ENCODE peak calls at places on chromosome 9, in five cellular contexts. B is thoracic aorta, F is pancreas, C is body of pancreas, V is right atrium auricular region. J is an unnamed sample.

GRCh38 chr9:89189215-89189614 is 10.6 kb upstream of the SHC3 start:
- DNase-seq in B (no peak), F (no peak), C (no peak), V (no peak), J (no peak)

GRCh38 chr9:36623280-36623679 is 50.6 kb downstream of the MELK start:
- DNase-seq in B (no peak), F (no peak), C (no peak), V (no peak), J (no peak)

GRCh38 chr9:89723696-89724095 is 118.9 kb downstream of the GADD45G start:
- DNase-seq in B (no peak), F (no peak), C (no peak), V (no peak), J (no peak)

GRCh38 chr9:99103909-99104458 is 929 bp upstream of the TGFBR1 start:
- DNase-seq in B (no peak), F (no peak), C (no peak), V (no peak), J (peak; percentile 53)

GRCh38 chr9:101299901-101300300 is 84.9 kb downstream of the BAAT start:
- DNase-seq in B (no peak), F (no peak), C (no peak), V (no peak), J (no peak)

GRCh38 chr9:30197954-30198353 is 2186.5 kb upstream of the ACO1 start:
- DNase-seq in B (no peak), F (no peak), C (no peak), V (no peak), J (peak; percentile 14)

GRCh38 chr9:85971731-85972130 is 30.8 kb downstream of the NAA35 start:
- DNase-seq in B (no peak), F (no peak), C (no peak), V (no peak), J (no peak)

GRCh38 chr9:127637322-127637847 is 25.3 kb downstream of the STXBP1 start:
- DNase-seq in B (no peak), F (no peak), C (peak; percentile 31), V (no peak), J (no peak)

GRCh38 chr9:16484744-16485143 is 385.7 kb downstream of the BNC2 start:
- DNase-seq in B (no peak), F (no peak), C (no peak), V (no peak), J (no peak)

GRCh38 chr9:109652971-109653370 is 127.0 kb upstream of the PALM2AKAP2 start:
- DNase-seq in B (no peak), F (no peak), C (no peak), V (no peak), J (no peak)

GRCh38 chr9:77927265-77927664 is 104.3 kb downstream of the GNAQ start:
- DNase-seq in B (no peak), F (no peak), C (no peak), V (no peak), J (no peak)

GRCh38 chr9:80707120-80707519 is 982.2 kb downstream of the TLE1 start:
- DNase-seq in B (no peak), F (no peak), C (no peak), V (no peak), J (no peak)

GRCh38 chr9:37033753-37034319 is at the start of gene PAX5:
- DNase-seq in B (no peak), F (no peak), C (no peak), V (no peak), J (no peak)

GRCh38 chr9:109254317-109254716 is 66.5 kb downstream of the EPB41L4B start:
- DNase-seq in B (no peak), F (no peak), C (no peak), V (no peak), J (no peak)

GRCh38 chr9:122816163-122816867 is 12.1 kb downstream of the PDCL start:
- DNase-seq in B (no peak), F (no peak), C (peak; percentile 28), V (peak; percentile 63), J (no peak)

GRCh38 chr9:94927762-94928158 is 201.3 kb downstream of the AOPEP start:
- DNase-seq in B (no peak), F (no peak), C (no peak), V (no peak), J (no peak)

GRCh38 chr9:8408575-8409190 is 609.1 kb upstream of the DMAC1 start:
- DNase-seq in B (no peak), F (no peak), C (no peak), V (no peak), J (no peak)

GRCh38 chr9:120390637-120391190 is 189.3 kb downstream of the CDK5RAP2 start:
- DNase-seq in B (no peak), F (no peak), C (no peak), V (no peak), J (no peak)

GRCh38 chr9:72633966-72634365 is 112.6 kb downstream of the TMC1 start:
- DNase-seq in B (no peak), F (no peak), C (no peak), V (no peak), J (no peak)

GRCh38 chr9:122180633-122181032 is 20.9 kb downstream of the MORN5 start:
- DNase-seq in B (no peak), F (no peak), C (no peak), V (no peak), J (no peak)

DNA sequence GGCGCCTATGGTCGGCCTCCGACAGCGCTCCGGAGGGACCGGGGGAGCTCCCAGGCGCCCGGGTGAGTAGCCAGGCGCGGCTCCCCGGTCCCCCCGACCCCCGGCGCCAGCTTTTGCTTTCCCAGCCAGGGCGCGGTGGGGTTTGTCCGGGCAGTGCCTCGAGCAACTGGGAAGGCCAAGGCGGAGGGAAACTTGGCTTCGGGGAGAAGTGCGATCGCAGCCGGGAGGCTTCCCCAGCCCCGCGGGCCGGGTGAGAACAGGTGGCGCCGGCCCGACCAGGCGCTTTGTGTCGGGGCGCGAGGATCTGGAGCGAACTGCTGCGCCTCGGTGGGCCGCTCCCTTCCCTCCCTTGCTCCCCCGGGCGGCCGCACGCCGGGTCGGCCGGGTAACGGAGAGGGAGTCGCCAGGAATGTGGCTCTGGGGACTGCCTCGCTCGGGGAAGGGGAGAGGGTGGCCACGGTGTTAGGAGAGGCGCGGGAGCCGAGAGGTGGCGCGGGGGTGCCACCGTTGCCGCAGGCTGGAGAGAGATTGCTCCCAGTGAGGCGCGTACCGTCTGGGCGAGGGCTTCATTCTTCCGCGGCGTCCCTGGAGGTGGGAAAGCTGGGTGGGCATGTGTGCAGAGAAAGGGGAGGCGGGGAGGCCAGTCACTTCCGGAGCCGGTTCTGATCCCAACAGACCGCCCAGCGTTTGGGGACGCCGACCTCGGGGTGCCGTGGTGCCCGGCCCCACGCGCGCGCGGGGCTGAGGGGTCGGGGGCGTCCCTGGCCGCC is 564 bp downstream of the DAPK1 start:
- DNase-seq in B (no peak), F (peak; percentile 73), C (peak; percentile 72), V (no peak), J (no peak)
- H3K4me3 ChIP-seq in B (peak overlapping the region; percentile 79), F (peak overlapping the region; percentile 85), C (peak overlapping the region; percentile 68), V (peak overlapping the region; percentile 71), J (peak overlapping the region; percentile 21)

DNA sequence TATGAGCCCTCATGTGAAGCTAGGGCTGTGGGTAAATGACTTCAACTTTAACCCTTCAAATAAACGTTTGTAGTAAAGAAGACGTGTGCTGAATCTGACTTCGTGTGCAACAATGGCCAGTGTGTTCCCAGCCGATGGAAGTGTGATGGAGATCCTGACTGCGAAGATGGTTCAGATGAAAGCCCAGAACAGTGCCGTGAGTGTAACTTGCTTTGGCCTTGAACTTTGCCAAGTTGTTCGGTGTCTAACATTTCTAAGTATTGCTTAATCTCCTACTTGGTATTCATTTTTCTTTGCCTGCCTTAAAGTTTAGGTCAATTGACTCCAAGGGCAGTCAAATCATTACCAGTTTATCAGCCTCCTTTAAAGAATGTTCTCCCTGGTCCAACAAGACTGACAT is 18.2 kb downstream of the VLDLR start:
- DNase-seq in B (no peak), F (no peak), C (no peak), V (no peak), J (no peak)
- TF ChIP-seq CTCF in B (no peak), F (no peak), C (no peak), V (no peak), J (no peak)

DNA sequence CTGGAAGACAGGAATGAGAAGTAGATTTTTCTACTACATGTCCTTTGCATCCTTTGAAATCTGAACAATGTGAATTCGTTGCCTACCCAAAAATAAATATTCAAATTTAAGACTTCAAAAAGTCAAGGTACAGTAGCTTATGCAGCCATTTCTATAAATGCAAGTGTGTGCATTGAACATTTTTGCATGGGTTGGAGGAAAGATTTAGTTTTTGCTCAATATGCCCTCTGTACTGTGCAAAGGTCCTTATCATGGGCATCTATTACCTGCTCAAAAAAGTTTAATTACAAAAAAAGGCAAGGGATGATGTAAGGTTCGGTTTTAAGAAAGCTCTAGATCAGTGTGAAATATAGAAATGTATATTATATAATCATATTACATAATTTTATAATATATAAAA is 22.6 kb downstream of the AKNA start:
- DNase-seq in B (no peak), F (no peak), C (no peak), V (no peak), J (no peak)
- H3K4me1 ChIP-seq in B (peaks cover 14% of the 10 kb centered on the region), F (no peaks in the 10 kb centered on the region), C (no peaks in the 10 kb centered on the region), V (no peaks in the 10 kb centered on the region), J (peaks cover 20% of the 10 kb centered on the region)

GRCh38 chr9:134892820-134893420 is 12.3 kb downstream of the FCN2 start:
- DNase-seq in B (no peak), F (peak; percentile 7), C (no peak), V (no peak), J (no peak)

GRCh38 chr9:134896834-134897583 is 16.4 kb downstream of the FCN2 start:
- DNase-seq in B (no peak), F (no peak), C (no peak), V (no peak), J (no peak)

GRCh38 chr9:134895849-134896833 is 15.5 kb downstream of the FCN2 start:
- DNase-seq in B (no peak), F (no peak), C (no peak), V (peak; percentile 72), J (peak; percentile 10)

GRCh38 chr9:134894136-134894860 is 13.7 kb downstream of the FCN2 start:
- DNase-seq in B (no peak), F (no peak), C (no peak), V (no peak), J (no peak)

DNA sequence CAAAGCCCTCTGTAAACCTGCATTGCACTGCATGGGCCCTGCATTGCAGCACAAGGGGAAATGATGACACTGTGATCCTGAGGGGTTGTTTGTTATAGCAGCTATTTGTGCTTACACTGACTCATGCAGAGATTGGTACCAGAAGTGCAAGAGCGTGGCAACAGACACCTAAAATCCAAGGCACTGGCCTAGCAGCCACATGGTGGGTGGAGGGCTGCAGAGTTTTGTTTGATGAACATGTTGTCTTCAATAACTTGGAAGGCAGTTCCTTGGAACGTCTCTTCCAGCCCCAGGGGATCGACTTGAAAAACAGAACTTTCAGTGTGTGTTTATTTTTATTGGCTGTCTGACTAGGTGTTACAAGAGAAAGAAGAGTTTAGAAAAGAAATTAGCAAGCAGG is 14.5 kb downstream of the FCN2 start:
- DNase-seq in B (no peak), F (no peak), C (no peak), V (no peak), J (no peak)
- H3K4me3 ChIP-seq in B (no peak overlapping the region), F (no peak overlapping the region), C (no peak overlapping the region), V (no peak overlapping the region), J (no peak overlapping the region)

DNA sequence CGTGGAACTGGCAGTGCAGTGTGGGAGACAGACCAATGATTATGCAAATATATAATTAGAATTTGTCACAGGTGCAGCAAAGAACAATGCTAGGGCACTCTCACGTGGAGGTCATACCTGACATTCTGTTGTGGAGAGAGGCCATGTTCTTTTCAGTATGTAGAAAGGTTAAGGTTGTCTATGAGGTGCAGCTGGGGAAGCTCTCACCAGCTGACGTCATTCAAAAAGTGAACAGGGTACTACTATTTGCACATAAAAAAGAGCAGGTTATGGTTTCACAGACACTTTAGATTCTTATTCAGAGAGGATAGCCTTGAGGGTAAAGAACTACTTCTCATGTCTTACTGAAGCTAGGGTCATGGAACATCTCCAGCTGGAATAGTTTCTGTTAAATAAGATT is 19.1 kb downstream of the SH3GL2 start:
- DNase-seq in B (no peak), F (no peak), C (no peak), V (no peak), J (no peak)
- TF ChIP-seq CTCF in B (no peak), F (no peak), C (no peak), V (no peak), J (no peak)

J was measured in mucosa of descending colon.